ENCODE peak calls at places on chromosome 4, in eight cellular contexts. P is activated CD4-positive, CD25-positive, alpha-beta regulatory T cell; N is activated T-helper 1 cell treated with anti-CD3 and anti-CD28 coated beads, Interleukin-2, amount 50 U/mL, for 16 hours; Q is NCI-H2227 treated with DMSO at 0.1 percent for 48 hours; E is activated B cell treated with CpG ODN at 0.5 μM for 24 hours; X is left kidney; Z is NCI-H1092 treated with DMSO at 0.1 percent for 48 hours; R is right cardiac atrium. V is an unnamed sample.

GRCh38 chr4:89067407-89067806 is 10.4 kb upstream of the FAM13A start:
- DNase-seq in Q (no peak), P (no peak), R (no peak), Z (no peak), X (no peak), E (no peak), N (no peak), V (no peak)

GRCh38 chr4:72418458-72418857 is 150.6 kb downstream of the ADAMTS3 start:
- DNase-seq in N (no peak), X (peak; percentile 38), Q (no peak), Z (peak; percentile 35), E (no peak), P (no peak), R (peak; percentile 72), V (peak; percentile 65)

GRCh38 chr4:150976478-150977118 is 38.5 kb downstream of the LRBA start:
- DNase-seq in X (peak; percentile 19), Z (no peak), R (no peak), N (no peak), Q (no peak), E (no peak), P (no peak), V (no peak)

GRCh38 chr4:23932935-23933334 is 43.1 kb upstream of the PPARGC1A start:
- DNase-seq in Q (no peak), E (no peak), X (no peak), Z (no peak), P (no peak), N (no peak), R (no peak), V (no peak)

GRCh38 chr4:112735474-112735951 is 98.6 kb downstream of the LARP7 start:
- DNase-seq in E (no peak), Z (no peak), R (no peak), P (no peak), X (no peak), N (no peak), Q (no peak), V (no peak)

GRCh38 chr4:149952101-149952500 is 126.1 kb upstream of the DCLK2 start:
- DNase-seq in P (no peak), Q (no peak), E (no peak), R (no peak), Z (no peak), N (no peak), X (no peak), V (no peak)

GRCh38 chr4:7103031-7103598 is 35.3 kb upstream of the GRPEL1 start:
- DNase-seq in N (peak; percentile 67), Q (peak; percentile 49), R (peak; percentile 96), Z (peak; percentile 50), X (peak; percentile 91), E (peak; percentile 65), P (peak; percentile 73), V (peak; percentile 96)

GRCh38 chr4:185265942-185266341 is 56.5 kb downstream of the SNX25 start:
- DNase-seq in X (peak; percentile 22), Q (no peak), Z (no peak), P (no peak), N (no peak), E (no peak), R (no peak), V (no peak)

GRCh38 chr4:41394362-41394960 is 137.7 kb downstream of the UCHL1 start:
- DNase-seq in Q (no peak), E (no peak), Z (no peak), P (no peak), N (no peak), R (no peak), X (no peak), V (no peak)

GRCh38 chr4:336099-336892 is 1.3 kb upstream of the ZNF141 start:
- DNase-seq in X (peak; percentile 53), P (no peak), N (no peak), E (peak; percentile 29), Q (no peak), R (peak; percentile 82), Z (peak; percentile 15), V (peak; percentile 78)

GRCh38 chr4:10841697-10842096 is 157.1 kb upstream of the CLNK start:
- DNase-seq in Q (no peak), P (no peak), Z (no peak), N (no peak), R (no peak), X (no peak), E (no peak), V (no peak)

GRCh38 chr4:112327950-112328349 is 30.8 kb downstream of the ALPK1 start:
- DNase-seq in E (no peak), X (peak; percentile 78), P (no peak), N (no peak), Z (peak; percentile 80), R (no peak), Q (peak; percentile 48), V (no peak)

GRCh38 chr4:180932365-180933001 is 1310.7 kb upstream of the TENM3 start:
- DNase-seq in X (peak; percentile 38), N (no peak), P (no peak), R (no peak), E (no peak), Q (no peak), Z (no peak), V (no peak)

GRCh38 chr4:147840846-147841732 is 109.2 kb downstream of the ARHGAP10 start:
- DNase-seq in Q (no peak), X (no peak), R (no peak), E (no peak), N (no peak), P (no peak), Z (no peak), V (no peak)

GRCh38 chr4:6221851-6222760 is 21.8 kb upstream of the JAKMIP1 start:
- DNase-seq in E (no peak), X (peak; percentile 73), N (no peak), P (no peak), Z (peak; percentile 58), Q (peak; percentile 57), R (peak; percentile 73), V (peak; percentile 66)

GRCh38 chr4:48033825-48034413 is 17.3 kb downstream of the NIPAL1 start:
- DNase-seq in R (no peak), Z (no peak), Q (peak; percentile 1), E (no peak), X (peak; percentile 27), N (no peak), P (peak; percentile 20), V (no peak)

GRCh38 chr4:8195841-8196460 is 3.1 kb upstream of the SH3TC1 start:
- DNase-seq in X (no peak), R (peak; percentile 47), Q (no peak), P (no peak), E (no peak), Z (no peak), N (no peak), V (no peak)

GRCh38 chr4:16752150-16752549 is 146.3 kb downstream of the LDB2 start:
- DNase-seq in X (no peak), N (no peak), Q (no peak), Z (no peak), R (no peak), E (no peak), P (no peak), V (no peak)

V was measured in left ventricle myocardium superior.